ENCODE peak calls at places on chromosomes 16 and 17, in ten cellular contexts. E is endothelial cell of umbilical vein, L is SK-N-SH, P is HCT116, X is H1, M is WTC11, Z is A549, F is NB4, A is GM12878, T is HepG2. C is an unnamed sample.

GRCh38 chr16:57657228-57657627 is 10.9 kb upstream of the ADGRG3 start:
- DNase-seq in M (no peak), Z (no peak), A (no peak), P (no peak), X (no peak), E (no peak), L (no peak), F (no peak), T (no peak), C (no peak)

GRCh38 chr17:142102-142661 is 4.8 kb downstream of the SCGB1C2 start:
- DNase-seq in X (no peak), P (peak), M (no peak), F (peak), Z (peak), A (no peak), T (peak), L (peak), E (peak), C (no peak)

GRCh38 chr17:50630524-50631194 is 4.0 kb upstream of the ABCC3 start:
- DNase-seq in A (no peak), F (no peak), Z (peak), T (peak), E (peak), P (peak), M (peak), L (peak), X (peak), C (peak)

GRCh38 chr16:52320930-52321439 is 226.0 kb downstream of the TOX3 start:
- DNase-seq in L (no peak), Z (no peak), M (no peak), T (no peak), F (no peak), P (no peak), E (no peak), A (no peak), X (no peak), C (no peak)

GRCh38 chr17:76623271-76624146 is 20.0 kb downstream of the ST6GALNAC1 start:
- DNase-seq in F (peak), X (peak), T (peak), A (no peak), Z (peak), E (peak), P (peak), M (peak), L (peak), C (peak)

GRCh38 chr17:72985882-72986720 is 106.4 kb downstream of the SLC39A11 start:
- DNase-seq in A (peak), F (peak), M (peak), X (peak), E (peak), P (peak), T (peak), Z (peak), L (peak), C (peak)

GRCh38 chr16:23174622-23175021 is 7.9 kb upstream of the SCNN1G start:
- DNase-seq in L (no peak), A (no peak), E (peak), P (no peak), F (peak), T (no peak), M (no peak), X (no peak), Z (no peak), C (no peak)

GRCh38 chr16:50814541-50814940 is 72.7 kb downstream of the CYLD start:
- DNase-seq in F (no peak), X (peak), P (no peak), M (no peak), L (no peak), A (no peak), E (no peak), T (no peak), Z (no peak), C (no peak)

GRCh38 chr17:19317359-19318095 is 45.0 kb downstream of the B9D1 start:
- DNase-seq in L (no peak), Z (no peak), T (peak), P (peak), F (peak), E (peak), X (peak), M (peak), A (no peak), C (peak)

GRCh38 chr16:72493681-72494415 is 321.9 kb upstream of the PMFBP1 start:
- DNase-seq in A (no peak), E (no peak), F (no peak), M (no peak), Z (no peak), P (no peak), L (no peak), T (no peak), X (no peak), C (no peak)

GRCh38 chr17:50459756-50460155 is 8.9 kb downstream of the CHAD start:
- DNase-seq in E (no peak), Z (no peak), L (no peak), X (no peak), T (no peak), P (no peak), A (no peak), M (no peak), F (peak), C (no peak)

GRCh38 chr17:32277284-32277683 is 11.7 kb downstream of the RHBDL3 start:
- DNase-seq in E (no peak), F (peak), T (no peak), A (no peak), P (no peak), X (no peak), M (peak), L (no peak), Z (no peak), C (no peak)

GRCh38 chr17:17681187-17681743 is at the start of gene RAI1:
- DNase-seq in A (no peak), P (no peak), Z (peak), E (peak), T (peak), L (peak), F (peak), X (peak), M (peak), C (peak)

GRCh38 chr16:87329436-87330256 is 12.5 kb upstream of the C16orf95 start:
- DNase-seq in F (no peak), Z (no peak), P (no peak), E (no peak), A (no peak), X (no peak), M (no peak), T (no peak), L (no peak), C (no peak)

GRCh38 chr16:58021661-58022551 is 3.6 kb upstream of the MMP15 start:
- DNase-seq in T (no peak), Z (no peak), E (no peak), M (no peak), A (no peak), P (no peak), F (no peak), X (no peak), L (peak), C (no peak)

GRCh38 chr17:76005263-76006149 is 4.9 kb downstream of the CDK3 start:
- DNase-seq in P (peak), Z (peak), A (no peak), M (peak), X (peak), F (peak), E (peak), L (peak), T (peak), C (peak)

GRCh38 chr16:81618661-81619060 is 160.4 kb upstream of the PLCG2 start:
- DNase-seq in F (no peak), A (no peak), L (no peak), E (no peak), X (no peak), M (no peak), T (no peak), Z (no peak), P (no peak), C (no peak)

GRCh38 chr17:62807812-62808575 is at the start of gene MARCHF10:
- DNase-seq in E (no peak), F (no peak), A (no peak), P (no peak), T (no peak), Z (no peak), L (peak), X (peak), M (peak), C (peak)

GRCh38 chr17:67157732-67158639 is 87.0 kb downstream of the HELZ start:
- DNase-seq in E (peak), L (peak), P (peak), A (peak), F (peak), Z (peak), M (no peak), T (peak), X (no peak), C (peak)

GRCh38 chr17:41404024-41404651 is 6.7 kb upstream of the KRT31 start:
- DNase-seq in F (peak), M (no peak), T (peak), A (no peak), X (no peak), E (peak), P (peak), Z (peak), L (no peak), C (no peak)

GRCh38 chr17:67629963-67630320 is 87.8 kb upstream of the NOL11 start:
- DNase-seq in E (peak), Z (no peak), X (no peak), P (peak), M (no peak), A (no peak), T (peak), L (peak), F (peak), C (no peak)

GRCh38 chr17:79838541-79839274 is 532 bp downstream of the CBX4 start:
- DNase-seq in A (no peak), F (peak), P (no peak), T (no peak), M (peak), X (peak), E (peak), Z (peak), L (peak), C (peak)

GRCh38 chr17:67128700-67129099 is 84.3 kb downstream of the CACNG1 start:
- DNase-seq in E (no peak), T (no peak), P (no peak), Z (no peak), A (no peak), M (no peak), L (no peak), F (no peak), X (no peak), C (no peak)

GRCh38 chr16:75238853-75239371 is 12.5 kb downstream of the BCAR1 start:
- DNase-seq in F (no peak), A (no peak), L (peak), M (peak), E (no peak), Z (no peak), P (no peak), X (no peak), T (peak), C (no peak)

GRCh38 chr17:6639651-6640535 is 618 bp downstream of the KIAA0753 start:
- DNase-seq in M (peak), T (no peak), X (no peak), L (no peak), F (peak), E (peak), Z (no peak), A (no peak), P (no peak), C (peak)

GRCh38 chr16:68079616-68080344 is 5.4 kb upstream of the NFATC3 start:
- DNase-seq in A (no peak), Z (no peak), F (peak), L (no peak), E (peak), T (peak), X (peak), M (no peak), P (no peak), C (peak)

GRCh38 chr16:27245276-27246231 is 23.0 kb downstream of the NSMCE1 start:
- DNase-seq in E (no peak), F (no peak), T (no peak), L (no peak), Z (peak), M (no peak), P (no peak), A (no peak), X (no peak), C (peak)

GRCh38 chr17:68290955-68291835 is at the start of the genes ARSG and SLC16A6:
- DNase-seq in T (peak), A (no peak), F (peak), P (peak), M (peak), L (peak), X (peak), E (peak), Z (peak), C (peak)

GRCh38 chr17:40319651-40320550 is 10.9 kb downstream of the RARA start:
- DNase-seq in Z (no peak), E (no peak), A (no peak), L (peak), F (peak), P (no peak), X (no peak), M (no peak), T (no peak), C (no peak)

GRCh38 chr17:42494673-42495072 is 36.0 kb downstream of the ATP6V0A1 start:
- DNase-seq in A (no peak), T (no peak), E (no peak), M (no peak), F (no peak), P (no peak), L (no peak), Z (no peak), X (no peak), C (no peak)

DNA sequence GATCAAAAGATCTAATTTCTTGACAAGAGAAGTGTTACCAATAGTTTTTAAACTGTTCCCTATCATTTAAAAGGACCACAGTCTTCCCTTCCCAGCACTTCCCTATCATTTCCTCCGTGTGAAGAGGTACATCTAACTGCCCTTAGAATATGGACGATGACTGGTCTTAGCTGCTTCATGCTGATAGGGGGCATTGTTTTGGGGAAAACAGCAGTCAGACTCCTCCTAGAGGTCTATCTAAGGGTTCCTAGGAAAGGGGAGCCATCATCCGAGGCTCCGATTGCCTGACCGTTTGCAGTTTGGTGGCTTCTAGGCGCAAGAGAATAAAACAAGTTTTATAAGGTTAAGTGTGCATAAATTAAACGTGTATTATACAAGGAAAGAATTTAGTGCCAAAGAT is 7.1 kb downstream of the FZD2 start:
- DNase-seq in Z (no peak), T (no peak), P (no peak), L (no peak), E (no peak), M (no peak), X (no peak), A (no peak), F (no peak), C (no peak)
- TF ChIP-seq MAX in Z (no peak), T (no peak), P (no peak), L (no peak), E (no peak), M (no peak), X (no peak), A (no peak), F (no peak), C (no peak)

DNA sequence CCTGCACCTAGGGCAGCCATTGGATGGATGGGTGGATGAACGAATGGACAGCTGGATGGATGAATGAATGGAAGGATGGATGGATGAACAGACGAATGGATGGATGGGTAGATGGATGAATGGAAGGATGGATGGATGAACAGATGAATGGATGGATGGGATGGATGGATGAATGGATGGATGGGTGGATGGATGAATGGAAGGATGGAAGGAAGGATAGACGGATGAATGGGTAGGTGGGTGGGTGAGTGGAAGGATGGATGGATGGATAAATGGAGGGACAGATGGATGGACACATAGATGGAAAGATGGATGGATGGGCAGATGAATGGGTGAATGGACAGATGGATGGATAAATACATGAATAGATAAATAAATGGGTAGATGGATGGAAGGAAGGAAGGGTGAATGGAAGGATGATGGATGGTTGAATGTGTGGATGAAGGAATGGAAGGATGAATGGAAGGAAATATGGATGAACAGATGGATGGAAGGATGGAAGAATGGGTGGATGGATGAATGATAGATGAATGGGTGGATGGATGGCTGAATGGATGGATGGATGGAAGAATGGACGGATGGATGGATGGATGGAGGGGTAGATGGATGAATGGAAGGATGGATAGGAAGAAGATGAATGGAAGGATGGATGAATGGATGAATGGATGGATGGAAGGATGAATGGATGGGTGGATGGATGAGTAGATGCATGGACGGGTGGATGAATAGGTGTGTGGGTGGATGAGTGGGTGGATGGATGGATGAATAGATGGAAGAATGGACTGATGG is 15.4 kb downstream of the SRL start:
- DNase-seq in X (no peak), L (no peak), M (no peak), Z (no peak), F (no peak), P (no peak), E (no peak), T (no peak), A (no peak), C (no peak)
- TF ChIP-seq MAX in X (no peak), L (no peak), M (no peak), Z (no peak), F (no peak), P (no peak), E (no peak), T (no peak), A (no peak), C (no peak)

DNA sequence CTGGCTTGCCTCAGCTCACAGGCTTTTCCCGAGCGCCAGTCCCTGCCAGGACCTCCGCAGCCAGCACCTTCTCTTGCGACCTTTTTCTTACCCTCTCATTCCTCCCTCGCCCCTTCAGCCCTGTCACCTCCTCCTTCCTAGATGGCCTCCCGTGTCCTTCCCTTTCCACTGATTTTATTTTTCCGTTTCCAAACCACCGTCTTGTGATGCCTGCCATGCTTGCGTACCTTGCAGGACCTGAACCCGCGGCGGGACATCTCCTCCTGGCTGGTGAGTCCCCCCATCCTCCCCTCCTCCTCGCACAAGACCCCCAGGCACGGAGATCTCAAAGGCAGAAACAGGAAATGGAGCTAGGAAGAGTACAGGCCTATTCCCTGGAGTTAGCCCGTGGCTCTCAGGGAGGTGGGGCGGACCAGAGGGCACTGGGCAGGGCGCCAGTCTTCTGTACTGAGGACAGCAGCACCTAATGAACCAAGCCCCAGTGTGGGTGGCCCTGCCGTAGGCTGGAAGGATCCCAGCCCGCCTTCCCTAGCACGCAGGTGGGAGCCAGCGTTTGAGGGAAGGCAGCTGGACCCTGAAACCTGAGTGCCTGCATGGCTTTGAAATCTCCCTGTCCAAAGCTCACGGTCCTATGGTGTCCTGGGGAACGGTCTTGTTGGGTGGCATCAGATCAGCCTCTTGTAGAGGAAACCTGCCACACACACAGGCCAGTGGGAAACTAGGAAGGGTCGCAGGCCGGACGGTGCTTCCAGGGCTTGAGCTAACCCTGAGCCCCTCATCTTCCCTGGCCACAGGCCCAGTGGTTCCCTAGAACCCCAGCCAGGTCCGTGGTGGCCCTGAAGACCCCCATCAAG is 612 bp downstream of the CISD3 start:
- DNase-seq in P (no peak), T (peak), A (no peak), Z (peak), M (peak), X (peak), L (peak), F (peak), E (peak), C (no peak)
- TF ChIP-seq MAX in P (no peak), T (peak), A (no peak), Z (no peak), M (peak), X (peak), L (peak), F (no peak), E (no peak), C (no peak)

DNA sequence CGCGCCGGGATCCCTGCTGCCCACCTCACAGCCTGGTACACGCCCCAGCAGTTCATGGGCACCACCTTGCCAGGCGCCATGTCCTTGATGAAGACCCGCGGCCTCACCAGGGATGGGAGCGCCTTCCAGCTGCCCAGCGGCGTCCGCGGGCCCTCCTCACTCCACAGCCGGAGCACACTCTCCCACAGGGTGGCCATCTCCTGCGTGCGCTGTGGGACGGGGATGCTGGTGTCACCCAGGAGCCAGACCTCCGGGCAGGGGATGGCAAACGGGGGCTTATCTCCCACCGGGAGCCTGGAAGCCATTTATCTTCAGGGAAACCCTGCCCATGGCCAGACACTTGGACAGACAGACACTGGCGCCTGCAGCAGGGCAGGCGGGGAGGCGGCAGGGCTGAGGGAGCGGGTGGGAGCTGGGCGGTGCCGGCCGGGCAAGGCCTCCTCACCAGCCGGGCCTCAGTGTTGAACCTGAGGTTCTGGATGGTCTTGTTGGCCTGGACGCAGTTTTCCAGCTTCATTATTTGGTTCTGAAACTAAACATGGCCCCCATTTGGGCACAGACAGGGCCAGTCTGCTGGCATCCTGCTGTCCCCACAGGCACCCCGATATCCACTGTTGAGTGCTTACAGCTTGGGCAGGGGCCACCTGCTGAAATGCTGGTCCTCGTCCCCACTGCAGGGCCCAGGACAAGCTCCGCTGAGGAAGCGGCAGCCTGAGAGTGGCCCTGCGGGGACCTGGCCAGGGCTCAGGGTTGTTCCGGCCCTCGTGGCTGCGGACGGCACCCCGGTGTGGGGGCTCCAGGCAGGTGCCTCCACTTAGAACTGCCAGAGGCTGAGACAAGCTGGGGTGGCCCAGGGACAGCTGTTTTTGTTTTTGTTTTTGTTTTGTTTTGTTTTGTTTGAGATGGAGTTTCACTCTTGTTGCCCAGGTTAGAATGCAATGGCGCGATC is 4.0 kb downstream of the PERCC1 start:
- DNase-seq in Z (no peak), P (no peak), M (no peak), E (no peak), L (no peak), T (no peak), F (no peak), A (no peak), X (no peak), C (no peak)
- TF ChIP-seq MAX in Z (no peak), P (no peak), M (no peak), E (no peak), L (no peak), T (no peak), F (no peak), A (no peak), X (no peak), C (no peak)

C was measured in K562.